ENCODE peak calls at places on chromosomes 16 and 17, in four cellular contexts. F is T-helper 17 cell, U is bronchial epithelial cell, O is glutamatergic neuron. Z is an unnamed sample.

GRCh38 chr17:76472726-76473125 is 5.3 kb downstream of the AANAT start:
- DNase-seq in F (no peak), U (no peak), O (no peak), Z (no peak)

GRCh38 chr17:45018514-45019176 is 32.8 kb downstream of the DCAKD start:
- DNase-seq in F (no peak), U (no peak), O (no peak), Z (no peak)

GRCh38 chr16:19879241-19879792 is 5.3 kb downstream of the GPRC5B start:
- DNase-seq in F (no peak), U (peak; percentile 91), O (peak; percentile 65), Z (no peak)

GRCh38 chr16:67967956-67968439 is 439 bp downstream of the SLC12A4 start:
- DNase-seq in F (peak; percentile 18), U (no peak), O (no peak), Z (peak; percentile 66)

GRCh38 chr17:33802349-33803272 is 452.5 kb upstream of the CCL2 start:
- DNase-seq in F (no peak), U (no peak), O (no peak), Z (no peak)

GRCh38 chr16:12609937-12610699 is 193.6 kb downstream of the CPPED1 start:
- DNase-seq in F (no peak), U (no peak), O (no peak), Z (no peak)

GRCh38 chr16:55630774-55631173 is 25.0 kb upstream of the SLC6A2 start:
- DNase-seq in F (no peak), U (no peak), O (no peak), Z (no peak)

GRCh38 chr17:76076100-76076764 is 1.7 kb downstream of the GALR2 start:
- DNase-seq in F (no peak), U (no peak), O (no peak), Z (no peak)